ENCODE peak calls at places on chromosomes 7 and 10, in seven cellular contexts. One of them, this sample, is unnamed.
A peak's percentile ranks its signal among the peaks of the same experiment; 100 is the strongest.

GRCh38 chr10:110137142-110137545 is 70.3 kb upstream of the MXI1 start:
- DNase-seq in H1: no peak
- DNase-seq in endothelial cell of umbilical vein: peak; percentile 74
- DNase-seq in HepG2: peak; percentile 76
- DNase-seq in K562: peak; percentile 42
- DNase-seq in stomach: no peak
- DNase-seq in upper lobe of left lung: no peak
- DNase-seq in this sample: peak; percentile 59

GRCh38 chr7:12581897-12582296 is 11.4 kb downstream of the SCIN start:
- DNase-seq in H1: no peak
- DNase-seq in endothelial cell of umbilical vein: no peak
- DNase-seq in HepG2: no peak
- DNase-seq in K562: no peak
- DNase-seq in stomach: no peak
- DNase-seq in upper lobe of left lung: no peak
- DNase-seq in this sample: no peak

GRCh38 chr10:26446258-26446657 is 8.1 kb downstream of the APBB1IP start:
- DNase-seq in H1: no peak
- DNase-seq in endothelial cell of umbilical vein: no peak
- DNase-seq in HepG2: no peak
- DNase-seq in K562: no peak
- DNase-seq in stomach: no peak
- DNase-seq in upper lobe of left lung: no peak
- DNase-seq in this sample: no peak

GRCh38 chr7:121297843-121298242 is 31.0 kb upstream of the WNT16 start:
- DNase-seq in H1: no peak
- DNase-seq in endothelial cell of umbilical vein: no peak
- DNase-seq in HepG2: no peak
- DNase-seq in K562: no peak
- DNase-seq in stomach: no peak
- DNase-seq in upper lobe of left lung: no peak
- DNase-seq in this sample: no peak

GRCh38 chr7:13197501-13197900 is 510.1 kb downstream of the ARL4A start:
- DNase-seq in H1: no peak
- DNase-seq in endothelial cell of umbilical vein: no peak
- DNase-seq in HepG2: no peak
- DNase-seq in K562: no peak
- DNase-seq in stomach: no peak
- DNase-seq in upper lobe of left lung: no peak
- DNase-seq in this sample: no peak

GRCh38 chr10:124705021-124705740 is 39.0 kb downstream of the FAM53B start:
- DNase-seq in H1: no peak
- DNase-seq in endothelial cell of umbilical vein: no peak
- DNase-seq in HepG2: no peak
- DNase-seq in K562: no peak
- DNase-seq in stomach: no peak
- DNase-seq in upper lobe of left lung: no peak
- DNase-seq in this sample: no peak

GRCh38 chr10:28470873-28471704 is 61.8 kb upstream of the WAC start:
- DNase-seq in H1: peak; percentile 40
- DNase-seq in endothelial cell of umbilical vein: no peak
- DNase-seq in HepG2: no peak
- DNase-seq in K562: no peak
- DNase-seq in stomach: no peak
- DNase-seq in upper lobe of left lung: no peak
- DNase-seq in this sample: no peak

GRCh38 chr10:61356342-61356741 is 96.8 kb downstream of the TMEM26 start:
- DNase-seq in H1: no peak
- DNase-seq in endothelial cell of umbilical vein: no peak
- DNase-seq in HepG2: no peak
- DNase-seq in K562: no peak
- DNase-seq in stomach: no peak
- DNase-seq in upper lobe of left lung: no peak
- DNase-seq in this sample: no peak

GRCh38 chr10:68516766-68517165 is 10.6 kb downstream of the SLC25A16 start:
- DNase-seq in H1: no peak
- DNase-seq in endothelial cell of umbilical vein: no peak
- DNase-seq in HepG2: no peak
- DNase-seq in K562: no peak
- DNase-seq in stomach: no peak
- DNase-seq in upper lobe of left lung: no peak
- DNase-seq in this sample: no peak

GRCh38 chr10:845526-845925 is 86.0 kb downstream of the LARP4B start:
- DNase-seq in H1: no peak
- DNase-seq in endothelial cell of umbilical vein: no peak
- DNase-seq in HepG2: no peak
- DNase-seq in K562: no peak
- DNase-seq in stomach: no peak
- DNase-seq in upper lobe of left lung: no peak
- DNase-seq in this sample: no peak

GRCh38 chr7:34083440-34083839 is 178.1 kb downstream of the BMPER start:
- DNase-seq in H1: no peak
- DNase-seq in endothelial cell of umbilical vein: no peak
- DNase-seq in HepG2: no peak
- DNase-seq in K562: no peak
- DNase-seq in stomach: no peak
- DNase-seq in upper lobe of left lung: no peak
- DNase-seq in this sample: no peak

GRCh38 chr10:130009228-130009627 is 45.2 kb upstream of the EBF3 start:
- DNase-seq in H1: no peak
- DNase-seq in endothelial cell of umbilical vein: no peak
- DNase-seq in HepG2: no peak
- DNase-seq in K562: no peak
- DNase-seq in stomach: no peak
- DNase-seq in upper lobe of left lung: peak; percentile 18
- DNase-seq in this sample: no peak

GRCh38 chr10:93951905-93952304 is 41.8 kb upstream of the PLCE1 start:
- DNase-seq in H1: no peak
- DNase-seq in endothelial cell of umbilical vein: no peak
- DNase-seq in HepG2: no peak
- DNase-seq in K562: no peak
- DNase-seq in stomach: no peak
- DNase-seq in upper lobe of left lung: no peak
- DNase-seq in this sample: no peak

GRCh38 chr10:77281719-77282118 is 355.9 kb downstream of the KCNMA1 start:
- DNase-seq in H1: no peak
- DNase-seq in endothelial cell of umbilical vein: no peak
- DNase-seq in HepG2: no peak
- DNase-seq in K562: no peak
- DNase-seq in stomach: no peak
- DNase-seq in upper lobe of left lung: no peak
- DNase-seq in this sample: no peak

GRCh38 chr7:48938539-48938938 is 14.2 kb downstream of the CDC14C start:
- DNase-seq in H1: no peak
- DNase-seq in endothelial cell of umbilical vein: no peak
- DNase-seq in HepG2: no peak
- DNase-seq in K562: no peak
- DNase-seq in stomach: no peak
- DNase-seq in upper lobe of left lung: no peak
- DNase-seq in this sample: no peak

GRCh38 chr10:114779803-114780609 is 41.6 kb upstream of the FHIP2A start:
- DNase-seq in H1: no peak
- DNase-seq in endothelial cell of umbilical vein: peak; percentile 97
- DNase-seq in HepG2: peak; percentile 3
- DNase-seq in K562: no peak
- DNase-seq in stomach: no peak
- DNase-seq in upper lobe of left lung: no peak
- DNase-seq in this sample: peak; percentile 90

GRCh38 chr7:77316219-77316978 is 99.8 kb downstream of the GSAP start:
- DNase-seq in H1: no peak
- DNase-seq in endothelial cell of umbilical vein: no peak
- DNase-seq in HepG2: no peak
- DNase-seq in K562: no peak
- DNase-seq in stomach: no peak
- DNase-seq in upper lobe of left lung: no peak
- DNase-seq in this sample: no peak

GRCh38 chr10:36248314-36248981 is 606.4 kb upstream of the FZD8 start:
- DNase-seq in H1: no peak
- DNase-seq in endothelial cell of umbilical vein: no peak
- DNase-seq in HepG2: no peak
- DNase-seq in K562: no peak
- DNase-seq in stomach: no peak
- DNase-seq in upper lobe of left lung: no peak
- DNase-seq in this sample: no peak

GRCh38 chr7:75638607-75639070 is 100.1 kb downstream of the HIP1 start:
- DNase-seq in H1: peak; percentile 67
- DNase-seq in endothelial cell of umbilical vein: peak; percentile 36
- DNase-seq in HepG2: no peak
- DNase-seq in K562: peak; percentile 60
- DNase-seq in stomach: peak; percentile 67
- DNase-seq in upper lobe of left lung: no peak
- DNase-seq in this sample: no peak

GRCh38 chr7:77727936-77728701 is 31.9 kb downstream of the RSBN1L start:
- DNase-seq in H1: no peak
- DNase-seq in endothelial cell of umbilical vein: peak; percentile 67
- DNase-seq in HepG2: peak; percentile 15
- DNase-seq in K562: peak; percentile 28
- DNase-seq in stomach: no peak
- DNase-seq in upper lobe of left lung: no peak
- DNase-seq in this sample: no peak

GRCh38 chr10:8337332-8337651 is 282.8 kb downstream of the GATA3 start:
- DNase-seq in H1: no peak
- DNase-seq in endothelial cell of umbilical vein: no peak
- DNase-seq in HepG2: no peak
- DNase-seq in K562: no peak
- DNase-seq in stomach: no peak
- DNase-seq in upper lobe of left lung: no peak
- DNase-seq in this sample: no peak

GRCh38 chr7:73427902-73428696 is 5.5 kb upstream of the FZD9 start:
- DNase-seq in H1: no peak
- DNase-seq in endothelial cell of umbilical vein: no peak
- DNase-seq in HepG2: no peak
- DNase-seq in K562: no peak
- DNase-seq in stomach: no peak
- DNase-seq in upper lobe of left lung: no peak
- DNase-seq in this sample: no peak

DNA sequence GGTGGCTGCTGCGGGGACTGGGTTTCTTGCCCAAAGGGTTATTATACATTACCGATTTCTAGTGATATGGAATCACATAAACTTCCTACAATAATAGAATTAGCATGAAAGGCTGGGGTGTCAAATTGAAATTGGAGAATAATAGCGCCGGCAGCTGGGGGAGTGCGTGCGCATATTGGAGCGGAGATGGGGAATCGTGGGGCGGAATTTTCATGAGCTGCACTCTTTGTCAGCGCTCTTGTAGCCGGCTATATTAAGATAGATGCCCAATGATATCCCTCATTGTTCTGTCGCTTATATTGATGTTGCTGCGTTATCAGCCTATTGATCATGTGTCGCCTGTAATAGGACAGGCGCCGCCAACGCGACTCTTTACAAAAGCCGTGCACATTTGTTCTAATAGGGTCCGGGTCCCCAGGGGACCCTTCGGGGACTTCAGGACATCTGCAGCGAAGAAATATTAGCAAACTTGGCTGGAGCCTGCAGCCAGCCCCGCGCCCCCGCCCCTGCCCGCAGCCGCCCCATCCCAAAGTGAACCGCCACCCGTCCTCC is 5.1 kb downstream of the UNCX start:
- DNase-seq in H1: no peak
- DNase-seq in endothelial cell of umbilical vein: no peak
- DNase-seq in HepG2: no peak
- DNase-seq in K562: no peak
- DNase-seq in stomach: no peak
- DNase-seq in upper lobe of left lung: no peak
- DNase-seq in this sample: no peak
- H3K27me3 ChIP-seq in H1: peaks cover 99% of the 10 kb centered on the region
- H3K27me3 ChIP-seq in endothelial cell of umbilical vein: peaks cover 90% of the 10 kb centered on the region
- H3K27me3 ChIP-seq in HepG2: peaks cover 79% of the 10 kb centered on the region
- H3K27me3 ChIP-seq in K562: peaks cover 54% of the 10 kb centered on the region
- H3K27me3 ChIP-seq in stomach: peaks cover 96% of the 10 kb centered on the region
- H3K27me3 ChIP-seq in upper lobe of left lung: peaks cover 4% of the 10 kb centered on the region
- H3K27me3 ChIP-seq in this sample: peaks cover 42% of the 10 kb centered on the region

DNA sequence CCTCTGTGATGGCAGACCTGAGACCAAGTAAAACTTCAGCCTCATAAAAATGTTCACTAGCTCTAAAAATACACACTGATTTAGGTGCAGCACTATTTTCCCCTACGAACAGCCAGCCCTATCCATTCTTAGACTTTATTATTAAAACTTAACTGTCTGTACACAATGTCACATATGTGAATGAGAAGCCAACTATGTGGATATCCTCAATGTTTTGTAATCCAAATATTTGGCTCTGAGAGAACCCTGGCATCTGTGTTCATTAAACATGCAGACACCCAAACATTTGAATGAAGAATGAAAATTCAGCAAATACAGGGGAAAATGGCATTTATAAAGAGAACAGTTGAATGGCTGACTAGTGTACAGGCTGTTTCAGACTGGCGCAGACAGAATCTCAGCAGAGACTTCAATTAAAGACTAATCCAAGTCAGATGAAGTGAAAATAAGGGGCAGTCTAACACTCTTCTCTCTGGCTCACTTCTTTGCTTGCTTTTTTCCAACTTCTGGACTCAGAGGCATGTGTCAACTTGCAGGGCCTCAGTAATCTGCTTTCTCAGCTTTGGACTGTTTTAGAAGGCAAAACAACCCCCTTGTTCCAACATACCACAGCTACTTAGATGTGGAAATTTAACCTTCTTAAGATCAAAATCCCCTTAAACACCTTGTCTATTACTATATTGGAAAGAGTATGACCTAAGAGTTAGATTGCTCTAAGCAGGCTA is 47.4 kb upstream of the FAM180A start:
- DNase-seq in H1: no peak
- DNase-seq in endothelial cell of umbilical vein: no peak
- DNase-seq in HepG2: no peak
- DNase-seq in K562: no peak
- DNase-seq in stomach: no peak
- DNase-seq in upper lobe of left lung: no peak
- DNase-seq in this sample: no peak
- TF ChIP-seq POLR2AphosphoS5 in H1: no peak
- TF ChIP-seq POLR2AphosphoS5 in endothelial cell of umbilical vein: no peak
- TF ChIP-seq POLR2AphosphoS5 in HepG2: no peak
- TF ChIP-seq POLR2AphosphoS5 in K562: no peak
- TF ChIP-seq POLR2AphosphoS5 in stomach: no peak
- TF ChIP-seq POLR2AphosphoS5 in upper lobe of left lung: no peak
- TF ChIP-seq POLR2AphosphoS5 in this sample: no peak

DNA sequence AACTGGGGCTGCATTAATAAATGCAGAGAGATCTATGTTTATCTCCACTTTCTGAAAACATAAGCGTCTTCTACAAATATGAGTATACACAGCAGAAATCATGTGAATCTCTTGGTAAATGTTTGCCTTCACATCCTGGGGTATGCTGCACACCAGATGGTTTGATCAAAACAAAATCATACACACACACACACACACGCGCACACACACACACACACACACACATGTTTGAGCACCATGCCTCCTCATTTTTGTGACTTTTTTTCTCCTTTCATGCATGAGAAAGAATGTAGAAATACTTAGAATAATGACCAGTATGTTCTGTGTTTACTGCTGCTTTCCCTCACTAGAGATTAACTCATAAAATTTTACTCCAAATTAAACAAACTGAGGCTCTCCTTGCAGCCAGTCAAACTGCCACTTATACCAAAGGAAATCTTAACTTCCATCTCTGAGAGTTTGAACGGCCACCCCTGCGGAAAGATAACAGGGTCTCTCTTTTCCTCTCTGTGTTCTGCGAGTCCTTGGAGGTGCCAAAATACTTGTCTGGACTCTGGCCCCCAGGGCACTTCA is 320.9 kb upstream of the NFE2L3 start:
- DNase-seq in H1: no peak
- DNase-seq in endothelial cell of umbilical vein: peak; percentile 23
- DNase-seq in HepG2: no peak
- DNase-seq in K562: no peak
- DNase-seq in stomach: no peak
- DNase-seq in upper lobe of left lung: no peak
- DNase-seq in this sample: no peak
- H3K27ac ChIP-seq in H1: no peak overlapping the region
- H3K27ac ChIP-seq in endothelial cell of umbilical vein: no peak overlapping the region
- H3K27ac ChIP-seq in HepG2: no peak overlapping the region
- H3K27ac ChIP-seq in K562: no peak overlapping the region
- H3K27ac ChIP-seq in stomach: no peak overlapping the region
- H3K27ac ChIP-seq in upper lobe of left lung: no peak overlapping the region
- H3K27ac ChIP-seq in this sample: no peak overlapping the region

GRCh38 chr10:42477170-42477569 is 161.2 kb downstream of the ZNF33B start:
- DNase-seq in H1: no peak
- DNase-seq in endothelial cell of umbilical vein: no peak
- DNase-seq in HepG2: no peak
- DNase-seq in K562: no peak
- DNase-seq in stomach: no peak
- DNase-seq in upper lobe of left lung: no peak
- DNase-seq in this sample: no peak
- H3K27me3 ChIP-seq in H1: no peaks in the 10 kb centered on the region
- H3K27me3 ChIP-seq in endothelial cell of umbilical vein: no peaks in the 10 kb centered on the region
- H3K27me3 ChIP-seq in HepG2: peaks cover 9% of the 10 kb centered on the region
- H3K27me3 ChIP-seq in K562: peaks cover 3% of the 10 kb centered on the region
- H3K27me3 ChIP-seq in stomach: peaks cover 14% of the 10 kb centered on the region
- H3K27me3 ChIP-seq in upper lobe of left lung: no peaks in the 10 kb centered on the region
- H3K27me3 ChIP-seq in this sample: no peaks in the 10 kb centered on the region